ENCODE peak calls at places on chromosome 19, in six cellular contexts. J is epithelial cell of esophagus, Q is psoas muscle, C is uterus, F is choroid plexus epithelial cell, D is left ventricle myocardium inferior. W is an unnamed sample.

GRCh38 chr19:33621065-33621785 is 528 bp upstream of the CHST8 start:
- DNase-seq in J (no peak), Q (no peak), C (no peak), F (no peak), D (no peak), W (no peak)

GRCh38 chr19:10864538-10864899 is 6.8 kb upstream of the CARM1 start:
- DNase-seq in J (peak; percentile 79), Q (peak; percentile 86), C (peak; percentile 85), F (peak; percentile 82), D (peak; percentile 85), W (peak; percentile 84)

GRCh38 chr19:2477732-2478191 is 1.8 kb downstream of the GADD45B start:
- DNase-seq in J (peak; percentile 40), Q (no peak), C (peak; percentile 36), F (peak; percentile 71), D (no peak), W (no peak)

GRCh38 chr19:10289836-10290438 is at the start of gene ICAM5:
- DNase-seq in J (peak; percentile 57), Q (no peak), C (no peak), F (peak; percentile 48), D (no peak), W (no peak)

GRCh38 chr19:30315159-30315558 is 57.0 kb upstream of the ZNF536 start:
- DNase-seq in J (no peak), Q (no peak), C (no peak), F (no peak), D (no peak), W (no peak)

GRCh38 chr19:13014101-13014920 is 19.0 kb downstream of the NFIX start:
- DNase-seq in J (no peak), Q (no peak), C (peak; percentile 60), F (no peak), D (no peak), W (no peak)

GRCh38 chr19:33193864-33194362 is at the start of gene LRP3:
- DNase-seq in J (peak; percentile 32), Q (peak; percentile 54), C (peak; percentile 49), F (peak; percentile 26), D (peak; percentile 60), W (no peak)

GRCh38 chr19:37999309-38000213 is 92.6 kb downstream of the SIPA1L3 start:
- DNase-seq in J (peak; percentile 67), Q (peak; percentile 79), C (no peak), F (peak; percentile 97), D (peak; percentile 66), W (peak; percentile 79)

GRCh38 chr19:49657493-49658138 is 8.0 kb downstream of the IRF3 start:
- DNase-seq in J (no peak), Q (no peak), C (no peak), F (no peak), D (no peak), W (no peak)

GRCh38 chr19:5314012-5314906 is 26.4 kb downstream of the PTPRS start:
- DNase-seq in J (no peak), Q (no peak), C (no peak), F (peak; percentile 26), D (no peak), W (no peak)

GRCh38 chr19:18388328-18389094 is 2.6 kb downstream of the GDF15 start:
- DNase-seq in J (peak; percentile 57), Q (peak; percentile 84), C (peak; percentile 84), F (no peak), D (peak; percentile 83), W (peak; percentile 86)

GRCh38 chr19:2250765-2251576 is 1.8 kb downstream of the AMH start:
- DNase-seq in J (no peak), Q (no peak), C (no peak), F (no peak), D (no peak), W (no peak)

GRCh38 chr19:49196527-49197240 is 39.1 kb downstream of the TRPM4 start:
- DNase-seq in J (no peak), Q (peak; percentile 64), C (peak; percentile 53), F (no peak), D (peak; percentile 59), W (no peak)

GRCh38 chr19:13031917-13032623 is 36.8 kb downstream of the NFIX start:
- DNase-seq in J (peak; percentile 58), Q (peak; percentile 60), C (no peak), F (peak; percentile 43), D (no peak), W (no peak)

GRCh38 chr19:41694196-41694595 is 6.1 kb upstream of the CEACAM7 start:
- DNase-seq in J (no peak), Q (no peak), C (no peak), F (no peak), D (no peak), W (peak; percentile 50)

GRCh38 chr19:57249329-57249728 is 8.9 kb downstream of the ZNF805 start:
- DNase-seq in J (no peak), Q (no peak), C (no peak), F (no peak), D (no peak), W (no peak)

GRCh38 chr19:22286151-22286810 is at the start of gene ZNF729:
- DNase-seq in J (no peak), Q (no peak), C (no peak), F (no peak), D (no peak), W (no peak)

GRCh38 chr19:46998445-46999142 is 21.0 kb upstream of the NPAS1 start:
- DNase-seq in J (no peak), Q (no peak), C (no peak), F (no peak), D (no peak), W (no peak)
- H3K4me3 ChIP-seq in J (no peak overlapping the region), Q (no peak overlapping the region), C (no peak overlapping the region), F (no peak overlapping the region), D (no peak overlapping the region), W (no peak overlapping the region)

DNA sequence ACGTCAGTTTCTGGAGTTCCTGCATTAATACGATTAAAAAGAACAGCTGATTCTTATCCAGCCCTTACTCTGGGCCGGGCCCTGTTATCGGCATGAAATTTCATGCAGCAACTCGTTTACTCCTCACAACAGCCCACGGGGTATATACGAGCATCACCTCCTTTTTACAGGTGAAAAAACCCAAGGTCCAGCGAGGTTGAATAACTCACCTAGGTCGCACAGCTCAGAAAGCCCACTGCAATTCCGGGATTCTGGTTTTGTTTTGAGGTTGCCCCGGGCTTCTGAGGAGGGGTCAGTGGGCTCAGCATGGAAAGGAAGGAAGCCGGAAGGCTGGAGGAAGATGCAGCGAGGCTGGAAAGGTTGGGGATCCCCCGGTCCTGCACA is 577 bp upstream of the ACP7 start:
- DNase-seq in J (peak; percentile 44), Q (no peak), C (no peak), F (no peak), D (no peak), W (no peak)
- H3K4me3 ChIP-seq in J (peak overlapping the region; percentile 46), Q (no peak overlapping the region), C (no peak overlapping the region), F (no peak overlapping the region), D (no peak overlapping the region), W (peak overlapping the region; percentile 49)

GRCh38 chr19:45492627-45493470 is 4.0 kb downstream of the RTN2 start:
- DNase-seq in J (peak; percentile 44), Q (peak; percentile 79), C (no peak), F (peak; percentile 82), D (peak; percentile 63), W (no peak)
- H3K4me3 ChIP-seq in J (peak overlapping the region; percentile 59), Q (peak overlapping the region; percentile 79), C (peak overlapping the region; percentile 49), F (peak overlapping the region; percentile 73), D (peak overlapping the region; percentile 69), W (peak overlapping the region; percentile 85)

GRCh38 chr19:1042689-1043511 is 3.0 kb downstream of the ABCA7 start:
- DNase-seq in J (no peak), Q (peak; percentile 25), C (no peak), F (no peak), D (no peak), W (no peak)

GRCh38 chr19:1041835-1042685 is 2.2 kb downstream of the ABCA7 start:
- DNase-seq in J (no peak), Q (peak; percentile 83), C (no peak), F (no peak), D (no peak), W (no peak)

GRCh38 chr19:1040476-1041271 is 767 bp downstream of the ABCA7 start:
- DNase-seq in J (peak; percentile 95), Q (peak; percentile 90), C (peak; percentile 76), F (peak; percentile 97), D (peak; percentile 92), W (no peak)

GRCh38 chr19:1039646-1040475 is at the start of gene ABCA7:
- DNase-seq in J (peak; percentile 99), Q (peak; percentile 98), C (peak; percentile 96), F (peak; percentile 99), D (peak; percentile 99), W (peak; percentile 96)

DNA sequence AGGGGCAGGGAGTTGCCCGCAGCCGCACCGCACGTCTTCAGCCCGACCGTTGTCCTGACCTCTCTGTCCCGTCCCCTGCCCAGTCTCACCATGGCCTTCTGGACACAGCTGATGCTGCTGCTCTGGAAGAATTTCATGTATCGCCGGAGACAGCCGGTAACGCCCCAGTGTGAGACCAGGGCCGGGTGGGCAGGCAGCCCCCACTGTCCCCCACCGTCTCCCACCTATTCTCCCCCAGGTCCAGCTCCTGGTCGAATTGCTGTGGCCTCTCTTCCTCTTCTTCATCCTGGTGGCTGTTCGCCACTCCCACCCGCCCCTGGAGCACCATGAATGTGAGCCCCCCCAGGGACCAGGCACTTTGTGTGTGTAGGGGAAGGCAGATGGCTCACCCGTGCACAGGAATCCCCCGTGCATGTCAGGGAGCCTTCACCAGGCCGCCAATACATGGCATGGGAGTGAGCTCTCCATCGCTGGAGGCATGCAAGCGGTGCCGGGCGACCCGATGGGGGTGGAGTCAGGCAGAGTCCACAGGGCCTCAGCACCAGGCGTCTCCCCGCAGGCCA is 1.4 kb downstream of the ABCA7 start:
- DNase-seq in J (no peak), Q (no peak), C (no peak), F (no peak), D (no peak), W (no peak)
- H3K4me3 ChIP-seq in J (peak overlapping the region; percentile 75), Q (peak overlapping the region; percentile 74), C (no peak overlapping the region), F (peak overlapping the region; percentile 55), D (peak overlapping the region; percentile 78), W (peak overlapping the region; percentile 71)

GRCh38 chr19:3818918-3819317 is 32.7 kb upstream of the MATK start:
- DNase-seq in J (no peak), Q (no peak), C (no peak), F (no peak), D (no peak), W (no peak)
- H3K4me3 ChIP-seq in J (no peak overlapping the region), Q (no peak overlapping the region), C (no peak overlapping the region), F (no peak overlapping the region), D (no peak overlapping the region), W (no peak overlapping the region)

DNA sequence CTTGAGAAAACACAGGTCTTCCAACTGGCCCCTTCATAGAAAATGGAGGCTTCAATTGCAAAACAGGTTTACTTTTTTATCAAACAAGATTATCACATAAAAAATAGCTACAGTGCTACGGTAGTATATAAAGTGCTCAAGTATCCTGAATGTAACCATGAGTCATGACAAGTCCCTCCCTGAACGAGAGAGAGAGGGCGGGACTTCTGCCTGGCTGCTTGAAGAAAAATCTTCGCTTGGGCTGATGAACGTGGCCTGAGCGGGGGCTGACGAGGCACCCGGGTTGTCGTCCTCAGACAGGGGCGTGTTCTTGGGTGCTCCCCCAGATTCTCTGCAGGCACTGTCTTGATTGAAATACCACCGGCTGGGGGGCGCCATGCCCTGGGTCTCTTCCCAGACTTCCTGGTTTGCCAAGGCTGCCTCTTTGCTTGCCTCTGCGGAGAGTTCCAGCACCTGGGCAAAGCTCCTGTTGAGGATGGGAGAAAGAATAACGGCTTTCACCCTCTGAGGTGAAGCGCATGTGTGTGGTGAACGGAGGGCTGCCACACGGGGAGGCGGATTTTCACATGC is 23.2 kb upstream of the CPAMD8 start:
- DNase-seq in J (peak; percentile 75), Q (no peak), C (peak; percentile 38), F (peak; percentile 77), D (no peak), W (no peak)
- H3K4me3 ChIP-seq in J (no peak overlapping the region), Q (no peak overlapping the region), C (no peak overlapping the region), F (no peak overlapping the region), D (no peak overlapping the region), W (no peak overlapping the region)